ENCODE peak calls at places on chromosome X, in nine cellular contexts. W is AG04450, H is cardiac muscle cell, O is left ventricle myocardium inferior, T is heart left ventricle, P is colonic mucosa, N is neural progenitor cell, E is BJ, J is fibroblast of mammary gland. V is an unnamed sample.

GRCh38 chrX:56728321-56728720 is 722 bp upstream of the NBDY start:
- DNase-seq in P (no peak), W (no peak), H (peak; percentile 3), J (peak; percentile 18), O (no peak), T (no peak), E (no peak), N (no peak), V (peak; percentile 13)

GRCh38 chrX:43505759-43506158 is 150.3 kb upstream of the MAOA start:
- DNase-seq in H (no peak), N (no peak), P (no peak), E (no peak), J (peak; percentile 17), W (no peak), T (no peak), O (no peak), V (peak; percentile 83)

GRCh38 chrX:56798866-56799864 is 70.1 kb downstream of the NBDY start:
- DNase-seq in J (no peak), E (no peak), W (no peak), O (no peak), P (peak; percentile 34), N (peak; percentile 59), T (no peak), H (no peak), V (no peak)

GRCh38 chrX:68842351-68842750 is 13.5 kb downstream of the EFNB1 start:
- DNase-seq in W (no peak), H (no peak), E (no peak), J (no peak), P (peak; percentile 77), T (no peak), O (no peak), N (no peak), V (peak; percentile 12)

GRCh38 chrX:25084446-25084845 is 68.7 kb upstream of the ARX start:
- DNase-seq in J (no peak), H (no peak), P (no peak), T (no peak), O (no peak), W (no peak), N (no peak), E (no peak), V (no peak)

GRCh38 chrX:29487714-29488113 is 727.6 kb upstream of the MAGEB2 start:
- DNase-seq in P (no peak), W (no peak), E (no peak), H (no peak), T (no peak), J (no peak), O (no peak), N (no peak), V (no peak)

GRCh38 chrX:44785652-44786051 is 58.2 kb upstream of the DUSP21 start:
- DNase-seq in N (no peak), W (peak; percentile 26), T (no peak), H (no peak), J (peak; percentile 97), P (no peak), E (peak; percentile 9), O (no peak), V (peak; percentile 91)

GRCh38 chrX:147537172-147537571 is 374.5 kb upstream of the FMR1 start:
- DNase-seq in J (no peak), E (no peak), P (no peak), W (no peak), T (no peak), N (no peak), O (no peak), H (no peak), V (no peak)

GRCh38 chrX:119375561-119375960 is 23.6 kb upstream of the SLC25A43 start:
- DNase-seq in O (no peak), W (no peak), N (no peak), T (no peak), P (no peak), H (no peak), E (no peak), J (peak; percentile 13), V (no peak)

GRCh38 chrX:109848451-109849050 is 115.5 kb upstream of the ACSL4 start:
- DNase-seq in O (no peak), E (no peak), J (no peak), H (no peak), P (no peak), N (peak; percentile 77), T (no peak), W (no peak), V (no peak)

GRCh38 chrX:109372716-109373115 is 109.2 kb downstream of the GUCY2F start:
- DNase-seq in T (no peak), P (no peak), O (no peak), N (no peak), J (no peak), H (no peak), E (no peak), W (no peak), V (peak; percentile 85)

GRCh38 chrX:41085883-41086626 is 810 bp downstream of the USP9X start:
- DNase-seq in W (no peak), J (peak; percentile 49), N (peak; percentile 60), O (peak; percentile 45), T (peak; percentile 64), E (no peak), H (peak; percentile 77), P (peak; percentile 67), V (peak; percentile 35)

GRCh38 chrX:135425566-135425965 is 3.8 kb downstream of the SMIM10L2A start:
- DNase-seq in O (no peak), N (no peak), T (no peak), J (peak; percentile 3), H (no peak), W (no peak), P (no peak), E (no peak), V (no peak)

GRCh38 chrX:110966046-110966445 is 129.9 kb upstream of the PAK3 start:
- DNase-seq in N (no peak), H (no peak), J (no peak), W (no peak), P (no peak), T (no peak), O (no peak), E (no peak), V (no peak)

DNA sequence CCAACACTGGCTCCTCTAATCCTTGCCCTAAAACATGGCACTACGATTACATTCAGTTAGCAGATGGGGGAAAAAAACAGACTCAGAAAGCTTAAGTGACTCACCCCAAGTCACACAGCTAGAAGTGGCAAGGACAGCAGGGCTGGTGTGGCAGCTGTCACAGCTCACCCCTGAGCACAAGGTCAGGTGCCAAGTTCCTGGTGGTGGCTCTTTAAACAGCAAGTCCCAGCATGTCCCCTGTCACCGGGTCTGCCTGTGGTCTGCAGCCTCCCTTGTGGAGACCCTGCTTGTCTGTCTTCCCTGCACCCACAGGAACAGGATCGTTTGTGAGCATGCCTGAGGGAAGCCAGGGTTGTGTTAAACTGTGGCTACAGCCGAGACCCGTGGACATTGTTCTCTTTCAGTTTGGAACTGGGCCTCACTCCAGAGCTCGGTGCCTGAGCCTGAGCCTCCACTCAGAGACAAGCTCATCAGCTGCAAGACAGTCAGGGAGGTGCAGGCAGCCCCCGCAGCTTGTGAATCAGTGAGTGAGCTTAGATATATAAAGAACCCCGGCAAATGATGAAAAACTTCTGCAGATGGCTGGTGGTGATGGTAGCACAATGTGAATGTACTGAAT is 260.8 kb downstream of the BCOR start:
- DNase-seq in W (no peak), T (no peak), J (no peak), P (no peak), E (no peak), H (no peak), O (no peak), N (no peak), V (no peak)
- TF ChIP-seq CTCF in W (no peak), T (no peak), J (no peak), P (no peak), E (no peak), H (no peak), O (no peak), N (no peak), V (no peak)

DNA sequence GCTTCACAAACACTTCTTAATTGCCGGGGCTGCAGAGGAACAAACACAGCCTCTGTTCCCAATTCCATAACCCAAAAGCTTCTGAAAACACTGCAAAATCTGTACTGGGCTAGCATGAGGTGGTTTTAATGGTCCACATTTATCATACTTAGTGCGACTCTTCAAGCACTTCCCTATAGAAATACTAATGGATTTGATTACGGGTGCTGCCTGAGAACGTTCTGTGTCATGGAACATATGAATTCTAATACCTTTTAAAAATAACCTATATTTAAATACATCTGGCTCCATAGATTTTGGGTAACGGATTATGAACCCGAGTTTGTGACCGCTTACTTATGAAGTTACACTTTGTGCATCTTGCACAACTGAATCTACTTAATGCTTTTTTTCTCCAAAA is 35.4 kb upstream of the STS start:
- DNase-seq in W (no peak), H (no peak), N (no peak), T (no peak), E (no peak), P (no peak), O (no peak), J (no peak), V (no peak)
- H3K4me3 ChIP-seq in W (no peak overlapping the region), H (no peak overlapping the region), N (no peak overlapping the region), T (no peak overlapping the region), E (no peak overlapping the region), P (no peak overlapping the region), O (no peak overlapping the region), J (no peak overlapping the region), V (no peak overlapping the region)

DNA sequence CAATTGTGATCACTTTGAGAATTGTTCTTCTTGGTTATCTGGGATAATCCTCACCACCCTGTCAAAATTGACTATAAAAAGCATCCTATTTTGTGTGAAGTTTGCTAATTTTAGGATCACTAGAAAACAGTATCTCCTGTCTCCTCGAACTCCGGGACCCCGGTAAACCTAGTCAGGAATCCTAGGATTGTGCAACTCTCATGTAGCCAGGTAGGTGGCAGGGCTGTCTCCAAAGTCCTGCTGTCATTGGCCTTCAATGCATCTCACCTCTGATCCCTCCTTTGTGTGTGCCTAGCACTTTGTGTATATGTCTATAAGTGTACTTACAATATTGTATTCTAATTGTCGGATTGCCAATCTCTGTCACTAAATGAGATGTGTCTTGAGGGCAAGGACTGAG is 1564.8 kb downstream of the RPA4 start:
- DNase-seq in W (no peak), P (no peak), T (no peak), N (no peak), H (no peak), E (no peak), J (no peak), O (no peak), V (no peak)
- TF ChIP-seq CTCF in W (no peak), P (no peak), T (no peak), N (no peak), H (no peak), E (no peak), J (no peak), O (no peak), V (no peak)

GRCh38 chrX:46770006-46770816 is 11.3 kb upstream of the SLC9A7 start:
- DNase-seq in J (peak; percentile 79), H (no peak), W (no peak), O (no peak), P (no peak), N (no peak), E (no peak), T (no peak), V (peak; percentile 30)
- H3K4me3 ChIP-seq in J (peak overlapping the region; percentile 17), H (no peak overlapping the region), W (peak overlapping the region; percentile 27), O (no peak overlapping the region), P (no peak overlapping the region), N (no peak overlapping the region), E (no peak overlapping the region), T (no peak overlapping the region), V (no peak overlapping the region)

V was measured in bronchial epithelial cell.